ENCODE peak calls at places on chromosome 12, in four cellular contexts. C is activated effector memory CD4-positive, alpha-beta T cell treated with anti-CD3 and anti-CD28 coated beads, Interleukin-2, amount 50 U/mL, for 16 hours; M is MCF 10A; N is cardiac fibroblast. D is an unnamed sample.
A peak's percentile ranks its signal among the peaks of the same experiment; 100 is the strongest.

GRCh38 chr12:24177889-24178288 is 228.4 kb upstream of the SOX5 start:
- DNase-seq in C (no peak), M (no peak), N (no peak), D (no peak)

GRCh38 chr12:98509063-98509462 is 6.3 kb upstream of the TMPO start:
- DNase-seq in C (no peak), M (no peak), N (no peak), D (no peak)

GRCh38 chr12:48815281-48816110 is 2.8 kb upstream of the CACNB3 start:
- DNase-seq in M (peak; percentile 90), N (peak; percentile 85), C (peak; percentile 73), D (peak; percentile 62)

GRCh38 chr12:108629824-108630476 is 3.7 kb downstream of the SELPLG start:
- DNase-seq in N (peak; percentile 88), M (peak; percentile 81), C (peak; percentile 82), D (peak; percentile 55)

GRCh38 chr12:94879542-94879941 is 124.0 kb downstream of the NDUFA12 start:
- DNase-seq in M (peak; percentile 50), N (peak; percentile 9), C (no peak), D (no peak)

GRCh38 chr12:119819322-119819721 is 57.8 kb downstream of the CIT start:
- DNase-seq in N (no peak), C (no peak), M (no peak), D (no peak)

GRCh38 chr12:67892289-67892688 is 97.0 kb upstream of the IFNG-AS1 start:
- DNase-seq in C (no peak), N (no peak), M (no peak), D (no peak)

GRCh38 chr12:54421873-54422250 is 2.8 kb upstream of the ITGA5 start:
- DNase-seq in M (no peak), C (no peak), N (no peak), D (no peak)

GRCh38 chr12:111122458-111122878 is 202.1 kb upstream of the MYL2 start:
- DNase-seq in C (no peak), M (no peak), N (no peak), D (no peak)

GRCh38 chr12:10101042-10101579 is 2.3 kb upstream of the CLEC1A start:
- DNase-seq in M (peak; percentile 78), N (no peak), C (no peak), D (no peak)

GRCh38 chr12:108854055-108854452 is 3.3 kb downstream of the SSH1 start:
- DNase-seq in C (no peak), N (peak; percentile 97), M (peak; percentile 94), D (no peak)

GRCh38 chr12:50099302-50100008 is 4.4 kb upstream of the GPD1 start:
- DNase-seq in M (no peak), N (peak; percentile 56), C (no peak), D (no peak)

GRCh38 chr12:101924647-101925046 is 47.3 kb downstream of the DRAM1 start:
- DNase-seq in N (peak; percentile 40), C (no peak), M (no peak), D (no peak)

GRCh38 chr12:5013206-5013830 is 30.4 kb upstream of the KCNA5 start:
- DNase-seq in M (no peak), N (no peak), C (no peak), D (no peak)

GRCh38 chr12:104486416-104486815 is 29.7 kb downstream of the CHST11 start:
- DNase-seq in C (no peak), N (no peak), M (no peak), D (no peak)

GRCh38 chr12:47753021-47754001 is 5.4 kb downstream of the RAPGEF3 start:
- DNase-seq in M (peak; percentile 76), N (peak; percentile 54), C (no peak), D (no peak)

GRCh38 chr12:130434560-130434959 is 96.9 kb downstream of the PIWIL1 start:
- DNase-seq in C (peak; percentile 45), N (no peak), M (no peak), D (no peak)

GRCh38 chr12:119258149-119258548 is 76.4 kb upstream of the CCDC60 start:
- DNase-seq in C (no peak), M (no peak), N (no peak), D (no peak)

GRCh38 chr12:1662761-1663439 is 28.0 kb upstream of the ADIPOR2 start:
- DNase-seq in N (peak; percentile 50), M (no peak), C (peak; percentile 82), D (no peak)

GRCh38 chr12:31590730-31591307 is at the start of gene DENND5B:
- DNase-seq in N (peak; percentile 53), C (peak; percentile 61), M (peak; percentile 42), D (no peak)

GRCh38 chr12:14058717-14059116 is 77.3 kb upstream of the GRIN2B start:
- DNase-seq in N (no peak), M (no peak), C (no peak), D (no peak)

GRCh38 chr12:12788131-12788530 is 2.7 kb downstream of the APOLD1 start:
- DNase-seq in N (peak; percentile 58), M (peak; percentile 20), C (no peak), D (no peak)

GRCh38 chr12:78885466-78885865 is 20.9 kb downstream of the SYT1 start:
- DNase-seq in M (no peak), C (no peak), N (no peak), D (no peak)

GRCh38 chr12:48002773-48003218 is 1.5 kb downstream of the COL2A1 start:
- DNase-seq in C (no peak), N (peak; percentile 31), M (no peak), D (no peak)

GRCh38 chr12:80016684-80017083 is 81.8 kb upstream of the PPP1R12A start:
- DNase-seq in C (no peak), M (no peak), N (no peak), D (no peak)